ENCODE peak calls at places on chromosomes 5 and 9, in four cellular contexts. One of them, this sample, is unnamed.

GRCh38 chr9:110520120-110520701 is 59.3 kb downstream of the SVEP1 start:
- DNase-seq in spleen: no peak
- DNase-seq in prostate gland: no peak
- DNase-seq in A549: no peak
- DNase-seq in this sample: no peak

GRCh38 chr9:133484671-133485437 is 6.0 kb upstream of the SLC2A6 start:
- DNase-seq in A549: no peak
- DNase-seq in spleen: peak
- DNase-seq in prostate gland: peak
- DNase-seq in this sample: no peak

GRCh38 chr9:115134941-115135340 is 17.0 kb upstream of the TNC start:
- DNase-seq in A549: no peak
- DNase-seq in spleen: no peak
- DNase-seq in prostate gland: no peak
- DNase-seq in this sample: no peak

GRCh38 chr5:2715856-2716255 is 35.6 kb downstream of the IRX2 start:
- DNase-seq in prostate gland: no peak
- DNase-seq in A549: no peak
- DNase-seq in spleen: no peak
- DNase-seq in this sample: no peak

GRCh38 chr9:36029765-36030528 is 6.8 kb upstream of the RECK start:
- DNase-seq in spleen: no peak
- DNase-seq in A549: peak
- DNase-seq in prostate gland: no peak
- DNase-seq in this sample: no peak

GRCh38 chr9:114473447-114473801 is 31.8 kb downstream of the WHRN start:
- DNase-seq in A549: no peak
- DNase-seq in prostate gland: no peak
- DNase-seq in spleen: no peak
- DNase-seq in this sample: no peak

GRCh38 chr5:44911501-44911900 is 102.8 kb downstream of the MRPS30 start:
- DNase-seq in prostate gland: no peak
- DNase-seq in A549: no peak
- DNase-seq in spleen: no peak
- DNase-seq in this sample: no peak

GRCh38 chr5:1010181-1010510 is 1.5 kb downstream of the NKD2 start:
- DNase-seq in A549: peak
- DNase-seq in spleen: peak
- DNase-seq in prostate gland: no peak
- DNase-seq in this sample: no peak

GRCh38 chr5:96875805-96876291 is 452 bp upstream of the ERAP2 start:
- DNase-seq in A549: no peak
- DNase-seq in prostate gland: no peak
- DNase-seq in spleen: no peak
- DNase-seq in this sample: no peak

GRCh38 chr5:145775893-145776444 is 59.2 kb downstream of the PRELID2 start:
- DNase-seq in prostate gland: no peak
- DNase-seq in A549: peak
- DNase-seq in spleen: no peak
- DNase-seq in this sample: no peak

GRCh38 chr5:102099766-102100331 is 196.2 kb downstream of the SLCO4C1 start:
- DNase-seq in spleen: no peak
- DNase-seq in A549: no peak
- DNase-seq in prostate gland: no peak
- DNase-seq in this sample: no peak

DNA sequence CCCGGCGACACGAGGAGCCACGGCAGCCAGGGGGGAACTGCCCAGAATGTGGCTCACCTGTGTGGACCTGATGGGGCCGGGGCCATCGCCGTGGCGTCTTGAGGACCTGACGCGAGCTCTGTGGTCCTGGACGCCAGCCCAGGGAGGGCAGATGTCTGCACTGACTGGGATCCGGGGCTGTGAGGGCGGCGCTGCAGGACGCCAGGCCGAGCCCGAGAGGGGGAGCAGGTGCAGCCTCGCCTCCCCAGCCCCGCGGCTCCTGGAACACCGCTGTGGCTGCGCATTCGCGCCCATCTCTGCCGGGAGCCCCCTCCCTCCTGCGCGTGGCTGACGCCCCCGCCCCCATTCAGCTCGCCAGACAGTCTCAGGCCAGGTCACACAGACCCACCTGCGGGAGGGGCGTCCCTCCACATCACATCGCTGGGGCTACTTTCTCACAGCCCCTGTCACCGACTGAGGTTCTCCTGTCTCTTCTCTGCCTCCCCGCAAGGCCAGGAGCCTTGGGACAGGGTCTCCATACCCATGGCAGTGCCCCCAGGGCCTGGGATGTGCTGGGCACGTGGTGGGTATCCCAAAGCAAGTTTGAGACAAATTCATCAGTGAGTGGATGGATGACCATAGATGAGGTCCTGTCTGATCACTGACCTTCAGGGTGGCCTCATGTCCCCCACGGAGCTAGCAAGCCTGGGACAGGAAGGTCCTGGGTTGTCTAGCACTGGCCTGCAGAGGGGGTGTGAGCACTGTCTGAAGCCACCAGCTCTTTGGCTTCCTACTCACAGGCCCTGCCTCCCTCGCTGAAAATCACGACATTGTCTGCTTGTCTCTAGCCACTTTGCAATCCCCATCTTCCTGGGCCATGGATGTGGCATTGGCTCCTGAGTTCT is 47.3 kb downstream of the RASGEF1C start:
- DNase-seq in spleen: no peak
- DNase-seq in A549: no peak
- DNase-seq in prostate gland: no peak
- DNase-seq in this sample: no peak
- TF ChIP-seq CTCF in spleen: no peak
- TF ChIP-seq CTCF in A549: no peak
- TF ChIP-seq CTCF in prostate gland: no peak
- TF ChIP-seq CTCF in this sample: no peak

DNA sequence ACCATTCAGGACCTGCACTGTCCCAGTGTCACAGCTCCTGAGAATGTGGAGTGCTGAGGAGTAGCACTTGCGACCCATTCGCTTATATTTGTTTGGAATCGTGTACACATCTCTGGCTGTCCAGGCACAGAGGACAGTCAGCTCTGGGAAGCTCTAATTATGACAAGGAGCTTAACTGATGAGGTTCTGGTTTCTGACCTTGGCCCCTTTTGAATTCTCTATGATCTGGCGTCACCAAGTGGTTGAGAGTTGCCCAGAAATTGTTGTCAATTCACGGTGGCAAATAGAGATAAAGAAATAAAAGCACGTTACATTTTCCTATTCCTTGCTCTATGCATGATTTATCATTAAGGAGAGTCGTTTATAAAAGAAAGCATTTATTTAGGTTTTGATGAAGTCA is 34.9 kb upstream of the LECT2 start:
- DNase-seq in prostate gland: no peak
- DNase-seq in spleen: no peak
- DNase-seq in A549: no peak
- DNase-seq in this sample: no peak
- TF ChIP-seq CTCF in prostate gland: no peak
- TF ChIP-seq CTCF in spleen: no peak
- TF ChIP-seq CTCF in A549: no peak
- TF ChIP-seq CTCF in this sample: peak

GRCh38 chr5:39638803-39639202 is 214.0 kb upstream of the DAB2 start:
- DNase-seq in spleen: no peak
- DNase-seq in prostate gland: no peak
- DNase-seq in A549: no peak
- DNase-seq in this sample: no peak
- TF ChIP-seq CTCF in spleen: no peak
- TF ChIP-seq CTCF in prostate gland: no peak
- TF ChIP-seq CTCF in A549: no peak
- TF ChIP-seq CTCF in this sample: no peak

GRCh38 chr9:9494334-9494733 is 1118.5 kb downstream of the PTPRD start:
- DNase-seq in prostate gland: no peak
- DNase-seq in A549: no peak
- DNase-seq in spleen: no peak
- DNase-seq in this sample: no peak

GRCh38 chr9:9498846-9499245 is 1114.0 kb downstream of the PTPRD start:
- DNase-seq in prostate gland: no peak
- DNase-seq in spleen: no peak
- DNase-seq in A549: no peak
- DNase-seq in this sample: no peak

GRCh38 chr9:9498147-9498546 is 1114.7 kb downstream of the PTPRD start:
- DNase-seq in A549: no peak
- DNase-seq in spleen: no peak
- DNase-seq in prostate gland: no peak
- DNase-seq in this sample: no peak

GRCh38 chr9:9504869-9505268 is 1107.9 kb downstream of the PTPRD start:
- DNase-seq in A549: no peak
- DNase-seq in prostate gland: no peak
- DNase-seq in spleen: no peak
- DNase-seq in this sample: no peak

GRCh38 chr9:9499546-9499945 is 1113.3 kb downstream of the PTPRD start:
- DNase-seq in spleen: no peak
- DNase-seq in A549: no peak
- DNase-seq in prostate gland: no peak
- DNase-seq in this sample: no peak
- TF ChIP-seq CTCF in spleen: no peak
- TF ChIP-seq CTCF in A549: no peak
- TF ChIP-seq CTCF in prostate gland: no peak
- TF ChIP-seq CTCF in this sample: peak

GRCh38 chr9:123362856-123363255 is 6.9 kb downstream of the CRB2 start:
- DNase-seq in spleen: no peak
- DNase-seq in prostate gland: no peak
- DNase-seq in A549: no peak
- DNase-seq in this sample: no peak

GRCh38 chr9:123364241-123364824 is 8.3 kb downstream of the CRB2 start:
- DNase-seq in spleen: no peak
- DNase-seq in prostate gland: no peak
- DNase-seq in A549: no peak
- DNase-seq in this sample: peak

GRCh38 chr9:123365881-123366528 is 10.0 kb downstream of the CRB2 start:
- DNase-seq in A549: no peak
- DNase-seq in spleen: no peak
- DNase-seq in prostate gland: no peak
- DNase-seq in this sample: no peak

GRCh38 chr9:123368023-123368422 is 12.0 kb downstream of the CRB2 start:
- DNase-seq in prostate gland: no peak
- DNase-seq in spleen: no peak
- DNase-seq in A549: no peak
- DNase-seq in this sample: no peak

DNA sequence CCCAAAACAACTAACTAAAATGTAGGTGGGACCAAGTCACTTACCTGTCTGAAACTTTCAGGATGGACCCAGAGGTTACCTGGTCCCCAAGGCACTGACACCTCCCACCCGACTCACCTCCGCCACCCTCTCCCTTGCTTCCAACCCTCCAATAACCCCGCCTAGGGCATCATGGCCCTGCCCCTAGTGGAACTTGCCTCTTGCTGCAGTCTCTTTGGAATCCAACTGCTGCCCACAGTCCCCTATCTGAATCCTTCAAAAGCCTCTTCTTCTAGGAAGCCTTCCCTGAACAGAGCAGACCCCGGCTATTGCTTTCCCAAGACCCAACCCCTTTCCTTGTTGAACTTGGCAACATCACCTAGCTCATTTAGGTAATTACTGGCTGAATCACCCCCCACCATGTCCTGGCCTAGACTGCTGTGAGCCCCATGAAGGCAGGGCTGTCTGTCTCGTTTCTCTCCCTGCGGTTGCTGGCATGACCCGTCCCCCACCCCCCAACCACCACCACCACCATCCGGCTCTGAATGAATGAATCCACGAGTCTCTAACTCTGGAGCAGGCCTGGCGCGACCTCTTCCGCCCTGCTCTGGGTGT is 9.4 kb downstream of the CRB2 start:
- DNase-seq in spleen: no peak
- DNase-seq in A549: peak
- DNase-seq in prostate gland: no peak
- DNase-seq in this sample: no peak
- TF ChIP-seq CTCF in spleen: no peak
- TF ChIP-seq CTCF in A549: no peak
- TF ChIP-seq CTCF in prostate gland: no peak
- TF ChIP-seq CTCF in this sample: peak

GRCh38 chr9:97889941-97890557 is 32.3 kb downstream of the TRMO start:
- DNase-seq in prostate gland: no peak
- DNase-seq in spleen: peak
- DNase-seq in A549: peak
- DNase-seq in this sample: no peak
- TF ChIP-seq CTCF in prostate gland: no peak
- TF ChIP-seq CTCF in spleen: peak
- TF ChIP-seq CTCF in A549: peak
- TF ChIP-seq CTCF in this sample: peak

GRCh38 chr5:122498163-122498562 is 186.1 kb downstream of the SNCAIP start:
- DNase-seq in spleen: no peak
- DNase-seq in A549: no peak
- DNase-seq in prostate gland: no peak
- DNase-seq in this sample: no peak
- TF ChIP-seq CTCF in spleen: no peak
- TF ChIP-seq CTCF in A549: no peak
- TF ChIP-seq CTCF in prostate gland: no peak
- TF ChIP-seq CTCF in this sample: peak

DNA sequence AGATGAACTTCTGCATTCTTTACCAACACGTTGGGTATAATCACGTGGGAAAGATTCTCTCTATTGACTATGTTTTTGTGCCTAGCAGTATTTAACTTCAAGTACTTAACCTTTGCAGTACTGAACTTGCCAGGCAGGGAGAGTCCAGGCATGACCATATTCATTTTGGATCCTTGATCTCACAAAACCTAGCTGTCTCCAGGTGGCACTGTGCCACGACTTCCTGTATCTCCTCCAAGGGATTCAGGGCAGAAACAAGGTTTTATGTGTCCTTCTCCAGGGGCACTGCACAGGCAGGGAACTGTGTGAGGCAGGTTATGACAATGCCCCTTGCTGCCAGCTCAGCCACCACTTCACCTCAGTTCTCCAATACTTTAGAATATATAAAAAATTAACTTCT is 11.7 kb upstream of the IFNA5 start:
- DNase-seq in A549: peak
- DNase-seq in prostate gland: peak
- DNase-seq in spleen: peak
- DNase-seq in this sample: no peak
- TF ChIP-seq CTCF in A549: no peak
- TF ChIP-seq CTCF in prostate gland: no peak
- TF ChIP-seq CTCF in spleen: no peak
- TF ChIP-seq CTCF in this sample: no peak

DNA sequence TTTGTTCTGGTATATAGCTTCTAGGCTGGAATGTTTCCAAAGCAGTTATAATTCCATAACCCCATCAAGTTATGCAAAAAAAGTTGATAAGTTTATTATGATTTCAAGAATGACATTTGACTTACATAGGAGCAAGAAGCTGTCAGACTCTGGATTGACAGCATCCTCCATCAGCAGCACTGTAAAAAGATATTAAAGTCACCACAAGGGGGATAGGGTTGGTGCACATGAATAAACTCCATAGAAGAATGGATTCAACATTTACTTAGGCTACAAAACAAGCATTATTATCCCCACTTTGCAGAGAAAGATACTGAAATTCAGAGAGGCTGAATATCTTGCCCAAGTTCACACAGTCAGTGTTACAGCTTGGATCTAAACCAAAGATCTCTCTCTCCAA is 208.9 kb upstream of the SLC30A5 start:
- DNase-seq in spleen: no peak
- DNase-seq in A549: peak
- DNase-seq in prostate gland: no peak
- DNase-seq in this sample: no peak
- TF ChIP-seq CTCF in spleen: no peak
- TF ChIP-seq CTCF in A549: peak
- TF ChIP-seq CTCF in prostate gland: no peak
- TF ChIP-seq CTCF in this sample: peak

This sample was measured in D721Med.